ENCODE peak calls at places on chromosomes 11 and 22, in five cellular contexts. F is ascending aorta, W is HFF-Myc, H is ovary, C is prostate gland. K is an unnamed sample.

GRCh38 chr22:49548356-49549202 is 279.1 kb downstream of the BRD1 start:
- DNase-seq in F (no peak), W (no peak), H (no peak), C (no peak), K (no peak)

GRCh38 chr11:132490976-132491375 is 1041.3 kb downstream of the OPCML start:
- DNase-seq in F (no peak), W (no peak), H (no peak), C (no peak), K (no peak)

GRCh38 chr11:85965202-85965601 is 103.7 kb downstream of the PICALM start:
- DNase-seq in F (no peak), W (no peak), H (no peak), C (no peak), K (no peak)

GRCh38 chr11:120205596-120206161 is 5.2 kb upstream of the OAF start:
- DNase-seq in F (no peak), W (no peak), H (no peak), C (no peak), K (no peak)

GRCh38 chr11:115141715-115142114 is 362.5 kb downstream of the CADM1 start:
- DNase-seq in F (no peak), W (no peak), H (no peak), C (no peak), K (no peak)

GRCh38 chr11:95863486-95864140 is 60.3 kb downstream of the MTMR2 start:
- DNase-seq in F (no peak), W (no peak), H (no peak), C (no peak), K (no peak)

GRCh38 chr11:133215529-133216230 is 316.6 kb downstream of the OPCML start:
- DNase-seq in F (no peak), W (no peak), H (no peak), C (no peak), K (no peak)

GRCh38 chr11:36818410-36818809 is 220.4 kb upstream of the RAG2 start:
- DNase-seq in F (no peak), W (no peak), H (no peak), C (no peak), K (no peak)

GRCh38 chr11:123903932-123904331 is 2.0 kb downstream of the OR8D4 start:
- DNase-seq in F (no peak), W (no peak), H (no peak), C (no peak), K (no peak)

GRCh38 chr11:72507050-72507449 is 72.7 kb upstream of the CLPB start:
- DNase-seq in F (no peak), W (no peak), H (no peak), C (no peak), K (no peak)

GRCh38 chr22:46025225-46025972 is 48.4 kb upstream of the WNT7B start:
- DNase-seq in F (peak), W (no peak), H (no peak), C (no peak), K (no peak)

GRCh38 chr11:45930951-45931563 is 8.6 kb downstream of the LARGE2 start:
- DNase-seq in F (no peak), W (no peak), H (no peak), C (peak), K (no peak)

GRCh38 chr22:44147821-44148574 is 32.7 kb upstream of the PARVG start:
- DNase-seq in F (no peak), W (no peak), H (no peak), C (no peak), K (no peak)

GRCh38 chr11:71449596-71449995 is 1.4 kb upstream of the DHCR7 start:
- DNase-seq in F (no peak), W (no peak), H (no peak), C (no peak), K (no peak)

GRCh38 chr11:134639586-134640330 is 227.7 kb upstream of the B3GAT1 start:
- DNase-seq in F (no peak), W (no peak), H (no peak), C (no peak), K (no peak)

GRCh38 chr11:75465701-75466531 is 32.9 kb upstream of the KLHL35 start:
- DNase-seq in F (no peak), W (no peak), H (no peak), C (no peak), K (no peak)

GRCh38 chr22:32628626-32629587 is 154.3 kb downstream of the FBXO7 start:
- DNase-seq in F (no peak), W (peak), H (no peak), C (no peak), K (no peak)

GRCh38 chr22:17422736-17423343 is 53.6 kb downstream of the CECR2 start:
- DNase-seq in F (no peak), W (no peak), H (no peak), C (no peak), K (no peak)

GRCh38 chr11:102318469-102318868 is 1.2 kb downstream of the BIRC3 start:
- DNase-seq in F (no peak), W (no peak), H (no peak), C (no peak), K (no peak)

GRCh38 chr11:68976095-68976494 is 4.7 kb downstream of the MRGPRD start:
- DNase-seq in F (no peak), W (no peak), H (no peak), C (no peak), K (no peak)

GRCh38 chr22:26887916-26888315 is 230.5 kb downstream of the MIAT start:
- DNase-seq in F (no peak), W (no peak), H (no peak), C (no peak), K (no peak)

GRCh38 chr22:26885441-26886261 is 228.3 kb downstream of the MIAT start:
- DNase-seq in F (no peak), W (no peak), H (no peak), C (no peak), K (no peak)

GRCh38 chr22:26889794-26890193 is 232.4 kb downstream of the MIAT start:
- DNase-seq in F (no peak), W (no peak), H (no peak), C (no peak), K (no peak)

GRCh38 chr22:26888887-26889286 is 231.5 kb downstream of the MIAT start:
- DNase-seq in F (no peak), W (no peak), H (no peak), C (no peak), K (no peak)

DNA sequence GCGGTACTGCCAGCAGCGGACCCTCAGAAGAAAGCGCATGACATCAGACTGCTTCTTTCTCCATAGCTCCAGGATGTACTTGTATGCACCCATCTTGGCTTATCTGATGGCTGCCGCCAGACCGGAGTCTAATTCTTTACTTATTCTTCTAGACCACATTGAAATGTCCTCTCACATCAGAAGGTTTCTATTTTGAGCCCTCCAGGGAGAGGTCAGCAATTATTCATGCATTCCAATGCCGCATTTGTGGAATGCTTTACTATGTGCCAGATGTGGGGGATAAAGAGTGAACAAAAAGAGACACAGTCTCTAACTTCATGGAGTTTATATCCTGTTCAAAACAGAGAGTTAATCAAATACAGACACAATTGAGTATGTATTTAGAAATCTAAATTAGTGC is 230.1 kb downstream of the MIAT start:
- DNase-seq in F (no peak), W (peak), H (no peak), C (no peak), K (no peak)
- H3K4me3 ChIP-seq in F (peak), W (no peak), H (no peak), C (no peak), K (no peak)

GRCh38 chr11:31045335-31045734 is 324.2 kb downstream of the DCDC1 start:
- DNase-seq in F (no peak), W (no peak), H (no peak), C (no peak), K (no peak)
- TF ChIP-seq CTCF in F (no peak), W (no peak), H (no peak), C (no peak), K (peak)

GRCh38 chr11:76782526-76783293 is 446 bp upstream of the TSKU start:
- DNase-seq in F (peak), W (peak), H (peak), C (peak), K (peak)

GRCh38 chr11:76783294-76783900 is at the start of gene TSKU:
- DNase-seq in F (no peak), W (no peak), H (peak), C (no peak), K (no peak)

GRCh38 chr11:76781046-76781801 is 1.9 kb upstream of the TSKU start:
- DNase-seq in F (no peak), W (peak), H (no peak), C (no peak), K (no peak)

GRCh38 chr11:76783901-76784813 is 1.0 kb downstream of the TSKU start:
- DNase-seq in F (no peak), W (no peak), H (peak), C (peak), K (peak)

GRCh38 chr11:76781861-76782500 is 1.2 kb upstream of the TSKU start:
- DNase-seq in F (no peak), W (no peak), H (no peak), C (peak), K (no peak)
- H3K4me3 ChIP-seq in F (peak), W (peak), H (peak), C (peak), K (peak)

GRCh38 chr22:23801886-23802377 is 15.2 kb downstream of the SMARCB1 start:
- DNase-seq in F (no peak), W (no peak), H (no peak), C (no peak), K (no peak)
- TF ChIP-seq CTCF in F (no peak), W (no peak), H (no peak), C (no peak), K (no peak)

GRCh38 chr11:61683961-61684869 is 4.0 kb downstream of the DAGLA start:
- DNase-seq in F (no peak), W (no peak), H (no peak), C (no peak), K (no peak)
- H3K4me3 ChIP-seq in F (no peak), W (no peak), H (no peak), C (no peak), K (no peak)

GRCh38 chr11:65314501-65315203 is at the start of gene CDC42EP2:
- DNase-seq in F (peak), W (no peak), H (peak), C (peak), K (peak)

GRCh38 chr11:65315866-65316233 is 1.2 kb downstream of the CDC42EP2 start:
- DNase-seq in F (no peak), W (no peak), H (no peak), C (no peak), K (no peak)

GRCh38 chr11:65316311-65316978 is 1.8 kb downstream of the CDC42EP2 start:
- DNase-seq in F (no peak), W (peak), H (no peak), C (no peak), K (peak)

GRCh38 chr11:65315204-65315865 is 669 bp downstream of the CDC42EP2 start:
- DNase-seq in F (no peak), W (peak), H (peak), C (peak), K (peak)

GRCh38 chr11:65316979-65317786 is 2.5 kb downstream of the CDC42EP2 start:
- DNase-seq in F (no peak), W (peak), H (peak), C (peak), K (peak)
- TF ChIP-seq CTCF in F (no peak), W (no peak), H (peak), C (no peak), K (peak)

GRCh38 chr11:125494033-125494364 is 2.1 kb downstream of the FEZ1 start:
- DNase-seq in F (no peak), W (no peak), H (no peak), C (no peak), K (no peak)
- H3K4me3 ChIP-seq in F (no peak), W (no peak), H (no peak), C (no peak), K (no peak)

GRCh38 chr11:67261942-67262681 is 4.2 kb upstream of the GRK2 start:
- DNase-seq in F (peak), W (no peak), H (peak), C (no peak), K (peak)
- TF ChIP-seq CTCF in F (no peak), W (no peak), H (no peak), C (no peak), K (no peak)

K was measured in heart left ventricle.